ENCODE peak calls at places on chromosomes 5 and 9, in nine cellular contexts. A is CD8-positive, alpha-beta memory T cell; V is spleen; Z is mesenchymal stem cell; L is OCI-LY7; G is foreskin keratinocyte; T is dorsolateral prefrontal cortex; E is fibroblast of lung; D is hepatocyte. J is an unnamed sample.

GRCh38 chr5:106759581-106759980 is 911.2 kb downstream of the EFNA5 start:
- DNase-seq in L (no peak), G (no peak), V (no peak), D (no peak), T (no peak), Z (peak; percentile 10), A (no peak), E (peak; percentile 30), J (no peak)

GRCh38 chr5:154190652-154191304 is at the start of gene GALNT10:
- DNase-seq in T (peak; percentile 81), L (peak; percentile 86), D (peak; percentile 88), A (peak; percentile 55), G (no peak), Z (peak; percentile 68), E (peak; percentile 67), V (peak; percentile 95), J (peak; percentile 70)

GRCh38 chr5:38182991-38183390 is 75.4 kb upstream of the EGFLAM start:
- DNase-seq in L (no peak), Z (no peak), E (no peak), T (no peak), V (no peak), D (no peak), A (no peak), G (no peak), J (no peak)

GRCh38 chr5:154166901-154167791 is 23.4 kb upstream of the GALNT10 start:
- DNase-seq in E (no peak), L (no peak), T (no peak), Z (no peak), A (no peak), V (no peak), G (no peak), D (no peak), J (no peak)

GRCh38 chr5:138435943-138436342 is 2.9 kb upstream of the REEP2 start:
- DNase-seq in D (no peak), G (no peak), L (no peak), A (no peak), Z (no peak), V (no peak), T (no peak), E (no peak), J (no peak)

GRCh38 chr5:109825450-109825849 is 135.7 kb downstream of the MAN2A1 start:
- DNase-seq in T (no peak), E (peak; percentile 53), G (no peak), V (no peak), L (no peak), D (no peak), Z (peak; percentile 38), A (no peak), J (no peak)

GRCh38 chr5:102778478-102778877 is 23.4 kb downstream of the PAM start:
- DNase-seq in V (no peak), Z (no peak), T (no peak), G (no peak), A (no peak), L (no peak), E (peak; percentile 86), D (no peak), J (no peak)

GRCh38 chr5:72032769-72033168 is 74.5 kb upstream of the MAP1B start:
- DNase-seq in E (no peak), V (no peak), G (no peak), T (no peak), Z (no peak), L (no peak), D (no peak), A (no peak), J (no peak)

GRCh38 chr9:21801683-21802417 is 586 bp upstream of the MTAP start:
- DNase-seq in A (no peak), E (peak; percentile 88), G (no peak), L (peak; percentile 22), T (peak; percentile 76), V (peak; percentile 89), D (peak; percentile 86), Z (peak; percentile 85), J (peak; percentile 48)

GRCh38 chr9:112844771-112845542 is 45.7 kb downstream of the SLC46A2 start:
- DNase-seq in V (peak; percentile 91), T (peak; percentile 85), A (peak; percentile 62), L (peak; percentile 63), D (peak; percentile 73), E (peak; percentile 52), Z (peak; percentile 61), G (no peak), J (peak; percentile 80)

GRCh38 chr5:175800656-175801081 is 70.7 kb upstream of the CPLX2 start:
- DNase-seq in Z (no peak), T (no peak), E (peak; percentile 68), D (no peak), L (no peak), A (no peak), G (peak; percentile 49), V (no peak), J (no peak)

GRCh38 chr9:96417051-96417586 is 1.1 kb downstream of the ZNF367 start:
- DNase-seq in D (peak; percentile 94), A (peak; percentile 91), T (peak; percentile 91), G (peak; percentile 31), Z (peak; percentile 82), V (peak; percentile 97), E (peak; percentile 74), L (peak; percentile 93), J (peak; percentile 94)

GRCh38 chr5:89313804-89314588 is 431.0 kb upstream of the MEF2C start:
- DNase-seq in G (peak; percentile 89), T (no peak), L (peak; percentile 3), Z (peak; percentile 92), A (no peak), D (peak; percentile 11), V (no peak), E (peak; percentile 99), J (no peak)

GRCh38 chr5:181243521-181244307 is at the start of gene RACK1:
- DNase-seq in A (peak; percentile 85), Z (peak; percentile 94), E (peak; percentile 86), G (peak; percentile 85), V (peak; percentile 95), L (peak; percentile 94), T (peak; percentile 89), D (peak; percentile 93), J (no peak)

GRCh38 chr9:99419099-99419498 is 197.0 kb downstream of the SEC61B start:
- DNase-seq in D (no peak), E (no peak), L (no peak), V (no peak), G (no peak), T (no peak), Z (peak; percentile 50), A (no peak), J (no peak)

GRCh38 chr5:172436078-172436873 is 18.0 kb downstream of the SH3PXD2B start:
- DNase-seq in E (no peak), D (no peak), L (no peak), Z (no peak), G (no peak), T (no peak), V (no peak), A (no peak), J (no peak)
- H3K27ac ChIP-seq in E (no peak overlapping the region), D (no peak overlapping the region), L (no peak overlapping the region), Z (no peak overlapping the region), G (no peak overlapping the region), T (peak overlapping the region; percentile 93), V (no peak overlapping the region), A (no peak overlapping the region), J (peak overlapping the region; percentile 81)

DNA sequence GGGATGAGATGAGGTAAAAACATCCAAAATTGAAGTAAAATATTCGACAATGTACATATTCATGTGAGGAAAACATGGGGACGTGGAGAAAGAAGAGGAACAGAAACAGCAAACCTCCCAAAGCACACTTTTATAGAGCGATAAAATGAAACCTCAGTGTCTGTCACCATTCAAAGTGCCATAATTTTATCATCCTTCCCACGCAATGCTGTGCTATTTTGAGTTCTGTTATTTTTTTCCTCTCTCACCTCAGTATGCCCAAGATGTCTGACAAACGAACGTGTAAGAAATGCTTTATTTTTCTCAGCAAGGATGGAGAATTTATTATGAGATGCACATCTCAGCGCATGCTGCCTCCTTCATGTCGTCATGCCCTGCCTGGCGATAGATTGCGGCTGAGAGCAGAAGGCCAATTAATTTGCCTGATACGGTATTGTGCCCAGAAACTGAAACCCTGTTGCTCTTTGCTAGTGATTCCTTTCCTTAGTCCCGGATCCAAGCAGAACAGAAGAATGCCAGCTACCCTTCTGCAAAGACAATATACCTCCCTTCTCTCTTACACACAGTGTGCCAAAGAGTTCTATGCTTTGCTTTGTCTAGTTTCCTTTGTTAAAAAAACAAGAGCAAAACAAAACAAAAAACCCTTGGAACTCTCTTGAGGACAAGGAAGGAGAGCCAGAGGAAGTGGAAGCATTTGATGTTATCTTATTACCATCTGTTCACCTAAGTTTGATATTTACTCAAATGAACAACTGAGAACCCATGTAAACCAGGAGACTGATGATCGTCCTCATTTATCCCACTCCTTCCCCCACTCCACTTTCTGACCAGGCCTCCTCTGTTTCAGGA is 192.4 kb downstream of the SEMA6A start:
- DNase-seq in D (no peak), L (no peak), V (no peak), G (no peak), T (no peak), A (no peak), Z (no peak), E (no peak), J (no peak)
- H3K27ac ChIP-seq in D (no peak overlapping the region), L (no peak overlapping the region), V (no peak overlapping the region), G (no peak overlapping the region), T (peak overlapping the region; percentile 21), A (no peak overlapping the region), Z (no peak overlapping the region), E (no peak overlapping the region), J (no peak overlapping the region)

DNA sequence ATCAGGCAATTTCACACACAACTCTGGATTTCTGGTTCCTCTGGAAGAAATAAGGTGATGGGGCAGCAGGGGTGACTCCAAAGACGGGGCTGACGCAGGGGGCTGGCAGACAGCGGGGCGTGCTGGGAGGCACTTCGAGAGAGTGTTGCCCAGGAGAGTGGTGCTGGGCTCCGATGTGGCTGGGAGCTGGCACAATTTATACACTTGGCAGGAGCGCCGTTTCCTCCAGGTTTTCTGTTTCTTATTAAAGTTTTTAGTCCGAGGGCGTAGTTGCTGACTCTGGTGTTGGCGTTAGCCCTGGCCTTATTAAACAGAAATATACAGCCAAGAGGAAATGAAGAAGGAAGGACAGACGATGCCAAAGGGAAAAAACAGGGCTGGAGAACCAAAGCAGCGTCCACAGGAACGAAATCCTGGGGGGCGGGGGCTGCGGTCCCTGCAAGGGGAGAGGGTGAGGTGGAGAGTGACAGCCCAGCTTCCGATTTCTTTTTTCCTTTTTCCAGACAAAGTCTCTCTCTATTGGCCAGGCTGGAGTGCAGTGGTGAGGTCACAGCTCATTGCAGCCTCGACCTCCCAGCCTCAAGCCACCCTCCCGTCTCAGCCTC is 139.6 kb upstream of the PHYKPL start:
- DNase-seq in Z (no peak), G (no peak), E (no peak), T (no peak), D (peak; percentile 28), A (no peak), L (no peak), V (no peak), J (peak; percentile 54)
- H3K27ac ChIP-seq in Z (no peak overlapping the region), G (no peak overlapping the region), E (no peak overlapping the region), T (peak overlapping the region; percentile 2), D (peak overlapping the region; percentile 87), A (no peak overlapping the region), L (no peak overlapping the region), V (peak overlapping the region; percentile 48), J (no peak overlapping the region)

DNA sequence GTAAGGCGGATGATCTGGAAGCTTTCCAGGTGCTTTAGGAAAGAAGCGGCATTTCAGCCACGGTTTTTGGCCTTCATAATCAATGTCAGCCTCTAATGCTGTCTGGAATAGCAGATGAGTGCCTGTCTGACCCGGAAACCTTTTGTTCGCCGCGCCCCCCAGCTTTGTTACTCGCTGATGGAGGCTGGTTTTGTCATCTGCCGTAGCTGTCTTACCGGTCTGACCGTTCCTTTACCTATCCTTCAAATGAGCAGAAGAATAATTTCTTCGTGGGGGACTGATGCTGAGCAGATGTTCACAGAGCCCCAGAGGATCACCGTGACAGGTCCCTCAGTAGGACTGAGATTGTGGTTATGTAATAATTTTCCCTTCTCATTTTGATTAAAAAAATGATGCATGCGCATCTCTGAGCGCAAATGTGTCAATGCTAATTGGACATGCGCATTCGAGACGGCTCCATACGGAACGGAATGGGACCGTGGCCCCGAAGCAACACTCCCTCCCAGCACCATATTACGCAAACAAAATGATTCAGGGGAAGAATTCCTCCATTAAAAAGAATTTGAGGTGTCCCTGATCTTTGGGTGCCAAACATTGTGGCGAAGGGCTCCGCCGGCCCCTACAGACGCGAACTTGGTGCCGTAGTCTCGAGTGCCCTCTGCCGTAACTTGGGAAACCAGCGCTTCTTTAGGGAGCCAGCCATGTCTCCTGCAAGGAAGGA is 27.6 kb downstream of the TLX3 start:
- DNase-seq in Z (peak; percentile 31), V (peak; percentile 49), G (peak; percentile 41), E (peak; percentile 61), D (peak; percentile 40), L (no peak), A (peak; percentile 8), T (peak; percentile 61), J (peak; percentile 24)
- H3K27ac ChIP-seq in Z (no peak overlapping the region), V (no peak overlapping the region), G (no peak overlapping the region), E (no peak overlapping the region), D (no peak overlapping the region), L (no peak overlapping the region), A (no peak overlapping the region), T (no peak overlapping the region), J (no peak overlapping the region)

J was measured in substantia nigra.